ENCODE peak calls at places on chromosomes 11 and 22, in six cellular contexts. N is BJ, R is ACHN, A is H4, U is ELR, S is anterior cingulate cortex. V is an unnamed sample.

GRCh38 chr11:27207025-27207650 is 155.9 kb downstream of the CCDC34 start:
- DNase-seq in N (no peak), R (no peak), A (peak), U (no peak), S (no peak), V (no peak)

GRCh38 chr22:44931077-44931540 is 78.7 kb downstream of the PHF21B start:
- DNase-seq in N (no peak), R (no peak), A (no peak), U (no peak), S (peak), V (no peak)

GRCh38 chr11:57456960-57457642 is 3.2 kb upstream of the RTN4RL2 start:
- DNase-seq in N (no peak), R (peak), A (peak), U (peak), S (peak), V (peak)

GRCh38 chr11:115181480-115181879 is 322.7 kb downstream of the CADM1 start:
- DNase-seq in N (no peak), R (no peak), A (no peak), U (no peak), S (no peak), V (no peak)

GRCh38 chr11:5129457-5129877 is 8.7 kb downstream of the OR52A5 start:
- DNase-seq in N (no peak), R (no peak), A (no peak), U (peak), S (no peak), V (no peak)

GRCh38 chr11:36427079-36427478 is 83.0 kb downstream of the TRAF6 start:
- DNase-seq in N (no peak), R (no peak), A (no peak), U (no peak), S (no peak), V (no peak)

GRCh38 chr11:7450836-7451235 is 34.5 kb upstream of the OLFML1 start:
- DNase-seq in N (no peak), R (no peak), A (no peak), U (no peak), S (no peak), V (no peak)

GRCh38 chr22:32478994-32479393 is 4.4 kb downstream of the FBXO7 start:
- DNase-seq in N (no peak), R (no peak), A (no peak), U (peak), S (no peak), V (no peak)

GRCh38 chr22:20117656-20118571 is 888 bp upstream of the TRMT2A start:
- DNase-seq in N (no peak), R (peak), A (no peak), U (peak), S (no peak), V (peak)

GRCh38 chr11:59097113-59097708 is 9.8 kb upstream of the FAM111B start:
- DNase-seq in N (no peak), R (peak), A (peak), U (peak), S (no peak), V (peak)

GRCh38 chr11:12207384-12208150 is 97.2 kb downstream of the MICAL2 start:
- DNase-seq in N (no peak), R (peak), A (no peak), U (peak), S (no peak), V (no peak)

GRCh38 chr22:27445876-27446275 is 355.7 kb downstream of the MN1 start:
- DNase-seq in N (no peak), R (no peak), A (no peak), U (no peak), S (no peak), V (no peak)

GRCh38 chr11:6799402-6799801 is at the start of gene OR6A2:
- DNase-seq in N (no peak), R (no peak), A (no peak), U (peak), S (no peak), V (no peak)

GRCh38 chr11:20117291-20117690 is 43.0 kb downstream of the DBX1 start:
- DNase-seq in N (no peak), R (no peak), A (no peak), U (no peak), S (no peak), V (no peak)